ENCODE peak calls at places on chromosomes 7 and 10, in ten cellular contexts. Q, V, L, G, X, Z, H, F, K and D are unnamed samples.
A peak's percentile ranks its signal among the peaks of the same experiment; 100 is the strongest.

GRCh38 chr10:125584954-125585353 is 98.0 kb downstream of the TEX36 start:
- DNase-seq in Q (no peak), V (no peak), L (no peak), G (no peak), X (no peak), Z (no peak), H (no peak), F (no peak), K (no peak), D (no peak)

GRCh38 chr7:148540041-148540738 is 50.4 kb upstream of the C7orf33 start:
- DNase-seq in Q (peak; percentile 85), V (no peak), L (no peak), G (peak; percentile 66), X (peak; percentile 82), Z (peak; percentile 35), H (peak; percentile 75), F (no peak), K (peak; percentile 13), D (no peak)

GRCh38 chr10:77713506-77714280 is 76.1 kb upstream of the KCNMA1 start:
- DNase-seq in Q (peak; percentile 19), V (no peak), L (no peak), G (no peak), X (no peak), Z (no peak), H (no peak), F (no peak), K (no peak), D (no peak)

GRCh38 chr7:139774376-139774775 is 3.4 kb downstream of the HIPK2 start:
- DNase-seq in Q (peak; percentile 69), V (no peak), L (no peak), G (peak; percentile 40), X (peak; percentile 69), Z (peak; percentile 32), H (no peak), F (no peak), K (peak; percentile 42), D (no peak)

GRCh38 chr10:132469197-132469942 is 68.2 kb upstream of the INPP5A start:
- DNase-seq in Q (no peak), V (no peak), L (no peak), G (no peak), X (no peak), Z (no peak), H (no peak), F (no peak), K (no peak), D (no peak)

GRCh38 chr10:75469018-75469616 is 37.7 kb downstream of the LRMDA start:
- DNase-seq in Q (peak; percentile 91), V (no peak), L (no peak), G (peak; percentile 98), X (peak; percentile 67), Z (peak; percentile 78), H (peak; percentile 81), F (no peak), K (peak; percentile 77), D (peak; percentile 49)

GRCh38 chr7:155587486-155587885 is 41.1 kb upstream of the CNPY1 start:
- DNase-seq in Q (no peak), V (no peak), L (no peak), G (no peak), X (no peak), Z (no peak), H (no peak), F (no peak), K (no peak), D (no peak)

GRCh38 chr7:139618482-139619366 is 95.2 kb downstream of the CLEC2L start:
- DNase-seq in Q (peak; percentile 71), V (peak; percentile 21), L (no peak), G (peak; percentile 55), X (peak; percentile 41), Z (peak; percentile 17), H (no peak), F (no peak), K (no peak), D (peak; percentile 41)

GRCh38 chr7:141231018-141231792 is 157.3 kb downstream of the TMEM178B start:
- DNase-seq in Q (no peak), V (no peak), L (no peak), G (peak; percentile 5), X (peak; percentile 38), Z (no peak), H (no peak), F (no peak), K (no peak), D (peak; percentile 28)

GRCh38 chr7:6166443-6166871 is 106.0 kb downstream of the CYTH3 start:
- DNase-seq in Q (no peak), V (no peak), L (no peak), G (no peak), X (no peak), Z (no peak), H (no peak), F (no peak), K (no peak), D (no peak)

GRCh38 chr7:30922596-30922995 is 10.9 kb downstream of the AQP1 start:
- DNase-seq in Q (no peak), V (no peak), L (no peak), G (no peak), X (no peak), Z (no peak), H (peak; percentile 18), F (no peak), K (no peak), D (no peak)

GRCh38 chr7:7562736-7563135 is 3.9 kb upstream of the MIOS start:
- DNase-seq in Q (peak; percentile 47), V (no peak), L (no peak), G (peak; percentile 18), X (no peak), Z (peak; percentile 73), H (no peak), F (no peak), K (peak; percentile 70), D (no peak)

GRCh38 chr7:101519324-101520017 is 109.6 kb downstream of the MYL10 start:
- DNase-seq in Q (peak; percentile 87), V (no peak), L (no peak), G (peak; percentile 54), X (peak; percentile 63), Z (peak; percentile 59), H (no peak), F (no peak), K (peak; percentile 84), D (no peak)

GRCh38 chr7:27062946-27063345 is 32.9 kb downstream of the HOXA1 start:
- DNase-seq in Q (no peak), V (no peak), L (no peak), G (no peak), X (no peak), Z (no peak), H (no peak), F (no peak), K (no peak), D (no peak)

GRCh38 chr7:81780914-81781693 is 11.3 kb upstream of the HGF start:
- DNase-seq in Q (no peak), V (no peak), L (no peak), G (no peak), X (no peak), Z (no peak), H (no peak), F (no peak), K (no peak), D (no peak)

GRCh38 chr10:129853236-129853946 is 110.7 kb downstream of the EBF3 start:
- DNase-seq in Q (peak; percentile 46), V (no peak), L (no peak), G (peak; percentile 38), X (peak; percentile 45), Z (no peak), H (no peak), F (no peak), K (peak; percentile 7), D (peak; percentile 45)

GRCh38 chr7:158858592-158859503 is 2.5 kb downstream of the DYNC2I1 start:
- DNase-seq in Q (no peak), V (no peak), L (no peak), G (peak; percentile 8), X (no peak), Z (no peak), H (no peak), F (no peak), K (no peak), D (no peak)

GRCh38 chr7:121624922-121625321 is 228.8 kb upstream of the FAM3C start:
- DNase-seq in Q (peak; percentile 4), V (no peak), L (no peak), G (peak; percentile 74), X (peak; percentile 19), Z (no peak), H (peak; percentile 24), F (no peak), K (no peak), D (no peak)

GRCh38 chr7:90337106-90337505 is 9.4 kb upstream of the GTPBP10 start:
- DNase-seq in Q (no peak), V (no peak), L (no peak), G (peak; percentile 33), X (no peak), Z (no peak), H (no peak), F (no peak), K (no peak), D (no peak)